ENCODE peak calls at places on chromosomes 13 and 19, in six cellular contexts. L, H, R, E, B and S are unnamed samples.

GRCh38 chr13:111657013-111657412 is 336.6 kb downstream of the TEX29 start:
- DNase-seq in L (no peak), H (no peak), R (no peak), E (no peak), B (no peak), S (no peak)

GRCh38 chr19:4057913-4058695 is 8.6 kb downstream of the ZBTB7A start:
- DNase-seq in L (peak), H (peak), R (peak), E (peak), B (no peak), S (peak)

GRCh38 chr19:14413765-14414171 is 5.4 kb downstream of the DDX39A start:
- DNase-seq in L (no peak), H (peak), R (no peak), E (no peak), B (no peak), S (no peak)

GRCh38 chr13:106390360-106390759 is 145.1 kb downstream of the EFNB2 start:
- DNase-seq in L (no peak), H (no peak), R (no peak), E (no peak), B (no peak), S (no peak)

GRCh38 chr13:48412881-48413351 is at the start of gene LPAR6:
- DNase-seq in L (no peak), H (peak), R (peak), E (peak), B (no peak), S (peak)

GRCh38 chr13:105979586-105979985 is 555.9 kb downstream of the EFNB2 start:
- DNase-seq in L (peak), H (peak), R (no peak), E (peak), B (peak), S (no peak)

GRCh38 chr13:33971305-33971819 is 153.4 kb downstream of the RFC3 start:
- DNase-seq in L (no peak), H (no peak), R (no peak), E (no peak), B (no peak), S (no peak)

GRCh38 chr13:39232401-39232980 is 194.2 kb downstream of the NHLRC3 start:
- DNase-seq in L (no peak), H (no peak), R (no peak), E (no peak), B (no peak), S (no peak)

GRCh38 chr13:113591750-113592149 is 7.2 kb downstream of the TFDP1 start:
- DNase-seq in L (peak), H (no peak), R (no peak), E (no peak), B (no peak), S (no peak)

GRCh38 chr19:29567366-29567915 is 38.6 kb upstream of the POP4 start:
- DNase-seq in L (no peak), H (no peak), R (no peak), E (no peak), B (no peak), S (no peak)

GRCh38 chr13:36945078-36945477 is 25.0 kb upstream of the SMAD9 start:
- DNase-seq in L (no peak), H (no peak), R (no peak), E (no peak), B (no peak), S (no peak)

GRCh38 chr19:48629599-48630288 is 7.4 kb downstream of the DBP start:
- DNase-seq in L (peak), H (peak), R (peak), E (no peak), B (peak), S (peak)

GRCh38 chr13:98520674-98521449 is 56.0 kb downstream of the STK24 start:
- DNase-seq in L (no peak), H (no peak), R (no peak), E (no peak), B (no peak), S (no peak)

GRCh38 chr13:114087430-114087829 is 45.0 kb downstream of the RASA3 start:
- DNase-seq in L (peak), H (no peak), R (no peak), E (no peak), B (no peak), S (no peak)

GRCh38 chr13:94620286-94620896 is 18.7 kb downstream of the GPR180 start:
- DNase-seq in L (no peak), H (peak), R (no peak), E (peak), B (peak), S (peak)

GRCh38 chr13:99553033-99553432 is 51.8 kb downstream of the TM9SF2 start:
- DNase-seq in L (peak), H (no peak), R (no peak), E (no peak), B (no peak), S (no peak)

GRCh38 chr13:113432509-113433270 is 20.6 kb downstream of the ADPRHL1 start:
- DNase-seq in L (no peak), H (no peak), R (no peak), E (no peak), B (no peak), S (no peak)

GRCh38 chr19:49863254-49863934 is 4.0 kb downstream of the PNKP start:
- DNase-seq in L (no peak), H (no peak), R (no peak), E (no peak), B (no peak), S (no peak)

GRCh38 chr19:46609511-46610412 is 8.6 kb downstream of the CALM3 start:
- DNase-seq in L (no peak), H (no peak), R (no peak), E (no peak), B (no peak), S (no peak)

GRCh38 chr19:19670070-19670551 is 1.5 kb downstream of the ZNF101 start:
- DNase-seq in L (no peak), H (no peak), R (no peak), E (no peak), B (no peak), S (no peak)

GRCh38 chr19:4208385-4209094 is 20.8 kb upstream of the EBI3 start:
- DNase-seq in L (no peak), H (peak), R (no peak), E (no peak), B (no peak), S (peak)

GRCh38 chr13:109955598-109955997 is 169.2 kb upstream of the IRS2 start:
- DNase-seq in L (no peak), H (peak), R (no peak), E (peak), B (no peak), S (no peak)

GRCh38 chr19:4700573-4700970 is 23.1 kb downstream of the DPP9 start:
- DNase-seq in L (no peak), H (no peak), R (no peak), E (no peak), B (no peak), S (no peak)

GRCh38 chr13:99992912-99993311 is 11.3 kb downstream of the ZIC2 start:
- DNase-seq in L (no peak), H (no peak), R (no peak), E (no peak), B (no peak), S (peak)

GRCh38 chr13:63409791-63410351 is 1994.2 kb upstream of the PCDH20 start:
- DNase-seq in L (no peak), H (no peak), R (no peak), E (peak), B (no peak), S (no peak)

GRCh38 chr13:49374585-49375290 is 69.1 kb downstream of the CAB39L start:
- DNase-seq in L (no peak), H (peak), R (no peak), E (peak), B (no peak), S (peak)

DNA sequence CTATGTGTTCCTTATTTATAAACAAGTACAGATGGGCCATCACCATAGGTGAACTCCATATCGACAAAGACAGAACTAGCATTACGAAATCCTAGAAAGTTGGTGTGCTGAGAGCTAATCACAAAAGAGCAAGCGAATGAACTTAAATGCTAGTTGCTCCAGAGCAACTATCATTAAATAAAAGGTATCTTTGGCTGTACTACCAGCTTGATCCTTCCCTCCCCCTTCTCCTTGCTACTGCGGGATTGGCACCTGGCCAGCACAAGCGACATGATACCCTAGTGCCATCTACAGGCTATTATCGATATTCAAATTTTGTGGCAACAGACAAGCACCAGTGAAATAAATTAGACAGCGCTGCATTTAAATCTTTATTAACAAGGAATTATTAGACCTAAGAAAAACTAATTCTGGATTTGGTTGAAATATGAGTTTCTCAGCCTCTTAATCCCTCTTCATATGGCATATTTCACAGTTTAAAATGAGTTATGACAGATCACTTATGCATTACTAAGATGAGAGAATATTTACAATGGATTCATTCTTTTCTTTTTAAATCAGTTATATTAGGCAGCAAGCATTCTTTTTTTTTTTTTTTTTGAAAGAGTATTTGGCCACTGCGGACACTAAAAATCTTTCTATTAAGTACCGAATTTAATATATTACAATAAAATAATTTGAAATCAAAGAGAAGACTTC is 5.8 kb downstream of the PCDH9 start:
- DNase-seq in L (peak), H (peak), R (peak), E (peak), B (peak), S (peak)
- H3K4me3 ChIP-seq in L (peak), H (peak), R (peak), E (peak), B (no peak), S (no peak)

GRCh38 chr19:38228005-38228377 is 4.0 kb upstream of the DPF1 start:
- DNase-seq in L (no peak), H (no peak), R (no peak), E (no peak), B (no peak), S (no peak)

GRCh38 chr19:38227272-38228004 is 3.4 kb upstream of the DPF1 start:
- DNase-seq in L (no peak), H (no peak), R (no peak), E (no peak), B (no peak), S (no peak)

GRCh38 chr19:38231918-38232317 is 7.9 kb upstream of the DPF1 start:
- DNase-seq in L (no peak), H (no peak), R (no peak), E (no peak), B (no peak), S (no peak)

GRCh38 chr19:38228491-38229439 is 4.7 kb upstream of the DPF1 start:
- DNase-seq in L (no peak), H (no peak), R (no peak), E (no peak), B (peak), S (no peak)

DNA sequence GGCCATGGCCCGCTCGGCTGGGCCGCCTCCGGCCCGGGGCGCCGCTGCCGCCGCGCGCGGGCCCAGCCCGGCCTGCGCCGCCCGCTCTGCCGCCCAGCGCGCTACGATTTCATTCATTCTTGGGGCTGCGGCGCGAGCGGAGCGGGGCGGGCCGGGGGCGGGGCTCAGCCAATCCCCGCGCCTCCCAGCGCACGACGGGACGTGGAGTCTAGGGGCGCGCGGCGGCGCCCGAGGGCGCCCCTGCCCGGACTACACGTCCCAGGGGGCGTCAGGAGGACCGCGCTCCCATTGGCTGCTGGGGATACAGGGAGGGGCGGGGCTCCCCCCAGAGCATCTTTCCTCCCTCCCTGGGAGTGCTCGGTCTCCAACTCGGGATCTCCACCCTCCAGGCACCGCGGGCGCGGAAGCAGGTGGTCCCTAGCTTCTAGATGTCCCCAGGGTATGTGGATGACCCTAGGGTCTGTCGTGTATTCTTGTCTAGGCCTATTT is 5.6 kb upstream of the DPF1 start:
- DNase-seq in L (peak), H (peak), R (peak), E (peak), B (peak), S (peak)
- TF ChIP-seq CTCF in L (no peak), H (no peak), R (no peak), E (no peak), B (no peak), S (no peak)

GRCh38 chr13:75762066-75762937 is 126.2 kb downstream of the LMO7 start:
- DNase-seq in L (peak), H (peak), R (no peak), E (no peak), B (no peak), S (no peak)

GRCh38 chr13:75759531-75759930 is 123.4 kb downstream of the LMO7 start:
- DNase-seq in L (no peak), H (no peak), R (no peak), E (no peak), B (no peak), S (no peak)

GRCh38 chr13:75761373-75761772 is 125.2 kb downstream of the LMO7 start:
- DNase-seq in L (no peak), H (peak), R (no peak), E (no peak), B (no peak), S (no peak)

GRCh38 chr13:75762967-75763366 is 126.8 kb downstream of the LMO7 start:
- DNase-seq in L (no peak), H (no peak), R (no peak), E (no peak), B (no peak), S (no peak)

DNA sequence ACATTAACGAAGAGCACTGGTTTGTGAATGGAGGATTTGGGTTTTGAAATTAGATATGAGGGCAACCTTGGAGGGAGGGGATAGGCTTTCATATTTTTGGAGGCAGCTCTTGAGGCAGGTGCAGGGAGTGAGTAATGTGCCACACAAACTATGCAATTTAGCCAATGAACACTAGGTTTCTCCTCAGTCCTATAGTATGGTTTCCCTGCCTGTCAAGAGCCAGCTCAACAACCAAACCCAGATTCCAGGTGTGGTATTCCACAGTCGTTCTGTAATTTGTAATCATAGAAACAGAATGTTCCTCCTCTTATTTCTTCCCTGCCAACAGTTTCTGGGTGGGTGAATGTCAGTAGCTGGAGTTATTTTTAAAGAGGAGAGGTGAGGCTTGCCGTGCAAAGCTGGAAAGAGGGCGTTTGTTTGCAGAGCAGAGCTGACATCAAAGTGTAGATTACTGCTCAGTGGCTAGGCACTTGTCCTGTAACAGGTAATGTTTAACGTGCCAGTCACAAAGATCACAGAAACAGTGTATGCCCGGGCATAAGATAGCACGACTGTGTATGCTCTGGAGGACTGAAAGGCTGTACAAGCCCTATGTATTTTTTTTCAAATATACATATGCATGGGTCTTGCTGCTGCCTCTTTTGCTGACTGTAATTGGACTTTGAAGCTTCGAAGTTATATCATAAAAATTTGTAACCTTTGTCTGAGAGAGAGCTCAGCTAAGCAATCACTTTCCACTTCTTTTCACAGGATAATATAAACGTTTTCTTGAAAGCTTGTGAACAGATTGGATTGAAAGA is 124.3 kb downstream of the LMO7 start:
- DNase-seq in L (peak), H (peak), R (no peak), E (no peak), B (peak), S (no peak)
- H3K4me3 ChIP-seq in L (peak), H (no peak), R (peak), E (peak), B (peak), S (no peak)

DNA sequence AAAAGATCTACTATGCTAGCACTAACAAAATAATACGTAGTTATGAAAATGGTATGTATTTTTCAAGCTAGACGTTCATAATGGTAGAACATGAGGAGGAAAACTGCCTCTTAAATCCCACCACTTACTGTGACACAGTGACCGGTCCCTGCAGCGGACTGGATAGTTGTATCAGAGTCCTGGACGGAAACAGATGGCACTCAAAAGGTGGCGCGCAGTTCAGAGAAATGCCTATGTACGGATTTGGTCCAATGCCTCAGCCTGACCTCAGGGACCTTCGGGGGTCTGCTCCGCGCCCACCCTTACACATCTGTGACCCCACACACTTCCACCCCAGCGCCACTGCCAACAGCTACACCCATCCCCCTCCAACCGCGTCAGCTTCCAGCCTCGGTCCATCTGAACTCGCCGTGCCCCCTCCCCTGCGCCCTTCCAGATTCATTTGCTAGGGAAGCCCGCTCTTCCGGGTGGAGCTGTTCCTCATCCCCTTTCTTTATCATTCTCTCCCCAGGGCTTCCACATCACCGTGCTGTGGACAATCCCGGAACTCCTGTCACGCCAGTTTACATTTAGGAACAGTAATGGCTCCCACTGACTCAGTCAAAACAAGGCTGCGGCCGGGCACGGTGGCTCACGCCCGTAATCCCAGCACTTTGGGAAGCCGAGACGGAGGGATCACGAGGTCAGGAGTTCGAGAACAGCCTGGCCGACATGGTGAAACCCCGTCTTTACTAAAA is 794 bp upstream of the LENG8 start:
- DNase-seq in L (no peak), H (peak), R (peak), E (peak), B (peak), S (peak)
- TF ChIP-seq CTCF in L (no peak), H (no peak), R (peak), E (no peak), B (no peak), S (no peak)

GRCh38 chr19:56476093-56476492 is 1.1 kb downstream of the ZNF667 start:
- DNase-seq in L (no peak), H (no peak), R (no peak), E (no peak), B (no peak), S (no peak)

GRCh38 chr19:56476671-56477428 is at the start of gene ZNF667:
- DNase-seq in L (no peak), H (peak), R (peak), E (peak), B (peak), S (no peak)

DNA sequence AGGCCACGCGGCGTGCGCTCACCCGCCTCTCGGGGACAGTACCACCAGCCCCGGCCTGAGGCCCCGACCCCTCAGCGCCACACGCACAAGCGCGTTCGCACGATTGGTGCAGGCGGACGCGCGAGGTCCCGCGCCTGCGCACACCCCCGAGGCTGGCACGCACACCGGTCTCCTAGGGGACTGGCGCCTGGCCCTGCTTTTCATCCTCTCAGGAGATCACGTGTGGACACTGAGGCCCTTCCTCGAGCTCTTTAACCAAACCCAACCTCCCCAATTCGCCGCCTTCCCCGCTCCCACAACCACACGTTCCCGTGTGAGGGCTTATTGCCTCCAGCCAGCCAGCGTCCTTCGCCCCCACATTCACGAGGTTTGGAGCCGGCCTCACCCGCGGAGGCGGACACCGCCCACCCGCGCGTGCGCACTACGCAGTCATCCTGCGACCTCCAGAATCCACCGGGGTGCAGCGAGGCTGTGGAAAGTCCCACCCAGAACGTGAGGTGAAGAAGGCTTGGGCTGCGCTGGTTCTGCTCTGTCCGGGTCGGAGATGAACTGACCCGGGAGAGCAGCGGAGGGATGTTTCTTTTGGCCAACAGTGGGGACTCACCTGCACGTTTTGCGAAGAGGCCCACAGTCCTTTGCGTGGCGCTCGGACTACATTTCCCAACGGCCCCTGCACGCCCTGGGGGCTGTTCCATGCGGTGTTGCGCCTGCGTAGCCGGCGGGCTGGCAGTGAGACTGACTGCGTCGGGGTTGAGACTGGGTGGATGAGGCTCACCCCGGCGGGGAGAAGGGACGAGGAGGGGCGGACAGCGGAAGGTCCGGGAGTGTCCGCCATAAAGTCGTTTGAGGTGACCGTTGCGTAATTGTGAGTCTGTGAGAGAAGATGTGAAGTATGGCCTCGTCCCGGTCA is 539 bp upstream of the ZNF667 start:
- DNase-seq in L (peak), H (peak), R (peak), E (peak), B (peak), S (no peak)
- H3K4me3 ChIP-seq in L (peak), H (peak), R (peak), E (peak), B (peak), S (no peak)